ENCODE peak calls at places on chromosomes 5 and 9, in four cellular contexts. S is IMR-90, P is GM12878, G is HEK293T. M is an unnamed sample.

GRCh38 chr5:150527038-150527437 is 19.1 kb downstream of the NDST1 start:
- DNase-seq in G (no peak), P (no peak), S (no peak), M (no peak)

GRCh38 chr9:78130004-78130403 is 98.4 kb upstream of the GNAQ start:
- DNase-seq in P (no peak), G (peak), S (no peak), M (peak)

GRCh38 chr9:135929656-135930445 is 22.5 kb upstream of the CAMSAP1 start:
- DNase-seq in G (no peak), P (no peak), S (no peak), M (no peak)

GRCh38 chr5:174567506-174568141 is 156.8 kb upstream of the MSX2 start:
- DNase-seq in S (no peak), P (no peak), G (no peak), M (no peak)

GRCh38 chr9:69885931-69886330 is 65.3 kb downstream of the CFAP95 start:
- DNase-seq in P (no peak), G (no peak), S (no peak), M (peak)

GRCh38 chr5:16570121-16570815 is 46.5 kb downstream of the RETREG1 start:
- DNase-seq in S (peak), P (no peak), G (no peak), M (no peak)

GRCh38 chr5:133687212-133688051 is 75.1 kb upstream of the FSTL4 start:
- DNase-seq in S (no peak), G (no peak), P (no peak), M (no peak)

GRCh38 chr5:157159209-157159751 is 6.8 kb downstream of the GARIN3 start:
- DNase-seq in S (no peak), P (no peak), G (no peak), M (no peak)

DNA sequence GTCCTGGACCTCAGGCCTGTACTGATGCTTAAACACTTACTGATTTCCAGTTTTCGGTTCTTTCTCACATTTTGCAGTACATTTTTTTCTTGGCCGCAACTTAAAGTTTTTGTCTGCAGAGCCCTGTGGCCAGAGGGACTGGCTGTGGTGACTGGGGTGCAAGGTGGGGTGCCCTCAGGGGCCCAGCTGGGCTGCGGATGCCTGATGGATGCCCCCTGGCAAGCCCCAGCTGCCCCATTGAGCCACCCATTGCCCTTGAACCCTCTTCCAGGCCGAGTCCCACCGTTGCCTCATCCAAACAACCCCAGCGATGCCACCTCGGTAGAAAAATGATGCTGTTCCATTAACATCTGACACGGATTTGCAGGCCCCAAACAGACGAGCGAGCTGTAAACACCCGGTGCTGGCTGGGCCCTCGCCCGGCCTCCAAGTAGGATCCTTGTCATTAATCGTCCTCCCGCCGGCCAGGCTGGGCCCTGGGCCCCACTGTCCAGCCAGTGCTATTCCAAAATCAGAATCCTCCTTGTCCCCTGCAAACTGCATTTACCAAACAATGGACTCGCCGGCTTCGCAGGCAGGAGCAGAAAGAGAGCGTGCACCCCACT is 107.9 kb downstream of the PHF2 start:
- DNase-seq in G (peak), S (no peak), P (no peak), M (no peak)
- TF ChIP-seq BHLHE40 in G (no peak), S (no peak), P (no peak), M (no peak)

DNA sequence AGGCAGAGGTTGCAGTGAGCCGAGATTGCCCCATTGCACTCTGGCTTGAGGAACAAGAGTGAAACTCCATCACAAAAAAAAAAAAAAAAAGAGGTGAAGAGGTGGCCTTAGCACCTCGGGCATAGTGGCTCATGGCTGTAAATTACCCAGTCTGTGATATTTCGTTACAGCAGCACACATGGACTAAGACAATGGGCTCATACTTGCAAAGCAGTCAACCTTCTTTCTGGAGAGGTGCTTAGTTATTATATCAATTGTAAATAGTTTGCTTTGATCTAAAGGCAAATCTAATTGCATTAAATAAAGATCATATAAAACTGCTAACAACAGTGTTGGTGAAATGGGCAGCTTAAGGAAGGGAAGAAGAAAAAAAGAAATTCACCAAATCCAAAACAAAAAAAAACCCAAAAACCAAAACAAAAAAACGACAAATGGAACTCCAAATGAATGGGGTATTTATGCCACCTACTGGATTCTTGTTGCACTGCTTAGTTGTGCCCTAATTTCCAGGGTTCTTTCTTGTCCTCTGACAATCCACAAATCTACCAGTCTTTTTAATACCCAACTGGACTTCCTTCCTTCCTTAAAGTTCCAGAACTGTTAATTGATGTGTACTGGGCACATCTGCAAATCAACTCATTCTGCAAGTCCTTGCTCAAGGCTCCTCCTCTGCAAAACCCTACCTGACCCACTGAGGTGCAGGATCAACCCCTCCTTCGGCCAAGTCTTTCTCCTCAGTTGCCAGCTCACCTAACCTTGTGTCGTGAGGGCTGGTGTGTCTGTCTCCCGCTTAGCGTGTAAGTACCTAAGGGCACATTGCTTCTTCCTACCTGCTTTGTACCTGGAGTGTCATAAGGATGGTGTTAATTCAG is 35.0 kb upstream of the DMRT1 start:
- DNase-seq in P (peak), G (peak), S (peak), M (peak)
- TF ChIP-seq BHLHE40 in P (no peak), G (no peak), S (no peak), M (no peak)

DNA sequence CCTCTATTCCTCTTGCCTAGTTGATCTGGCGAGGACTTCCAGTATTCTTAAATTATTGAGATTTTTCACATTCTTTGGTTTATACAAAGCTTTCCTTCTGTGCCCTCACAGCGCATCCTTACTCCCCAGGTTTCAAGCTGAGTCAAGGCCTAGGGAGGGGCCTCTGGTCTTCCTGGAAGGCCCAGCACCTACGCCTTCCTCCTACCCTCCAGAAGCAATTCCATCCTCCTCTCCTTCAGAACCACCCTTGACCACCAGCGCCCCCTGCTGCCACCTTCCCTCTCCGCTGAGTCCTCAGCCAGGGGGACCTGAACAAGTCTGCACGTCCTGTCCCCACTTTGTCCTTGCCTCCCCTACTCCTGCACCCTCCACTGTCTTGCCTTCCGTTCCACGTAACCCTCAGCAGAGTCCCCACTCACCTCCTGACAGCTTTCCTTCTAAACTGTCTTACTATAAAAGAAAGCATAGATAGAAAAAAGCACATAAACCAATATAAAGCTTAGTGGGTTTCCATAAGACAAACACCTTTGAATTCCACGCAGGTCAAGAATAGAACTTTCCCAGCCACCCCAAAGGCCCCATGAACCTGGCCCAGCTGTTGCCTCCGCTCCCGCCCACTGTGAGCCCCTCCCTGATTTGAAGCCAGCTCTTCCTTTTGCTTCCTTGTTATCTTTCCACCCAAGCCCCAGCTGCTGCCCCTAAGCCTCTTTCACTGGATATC is 63.0 kb upstream of the CTSL start:
- DNase-seq in S (peak), P (no peak), G (peak), M (peak)
- TF ChIP-seq BHLHE40 in S (no peak), P (no peak), G (no peak), M (no peak)

DNA sequence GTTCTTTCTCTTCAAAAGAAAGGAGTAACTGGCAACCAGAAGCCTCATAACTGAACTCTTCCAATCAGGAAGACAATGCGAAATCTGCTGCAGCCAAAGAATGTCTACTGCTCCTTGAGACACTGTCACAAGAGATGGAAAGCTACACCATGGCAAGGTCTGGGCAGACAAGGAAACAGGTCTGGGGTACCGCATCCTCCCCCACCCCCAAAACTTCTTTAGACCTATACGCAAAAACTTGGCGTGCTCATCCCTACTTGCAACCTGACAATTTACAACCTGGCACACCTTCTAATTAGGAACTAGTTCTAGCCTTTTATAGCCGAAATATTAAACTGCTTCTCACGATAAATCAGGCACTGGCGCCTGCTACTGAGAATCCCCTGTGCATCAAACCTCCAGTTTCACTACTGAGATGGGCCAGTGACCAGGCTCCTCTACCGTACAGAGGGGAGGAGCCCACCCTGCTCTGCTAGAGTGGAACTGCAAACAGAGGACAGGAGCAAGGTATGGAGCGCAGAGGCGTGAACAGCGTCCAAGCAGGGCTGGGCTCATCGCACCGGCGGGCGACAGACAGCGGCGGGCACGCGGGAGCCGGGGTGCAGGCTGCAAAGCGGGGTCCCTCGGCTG is 843 bp downstream of the PLPP1 start:
- DNase-seq in S (peak), G (peak), P (peak), M (peak)
- TF ChIP-seq BHLHE40 in S (no peak), G (no peak), P (no peak), M (no peak)

GRCh38 chr9:137463194-137463930 is 4.2 kb upstream of the NSMF start:
- DNase-seq in P (no peak), S (no peak), G (no peak), M (no peak)
- TF ChIP-seq BHLHE40 in P (no peak), S (no peak), G (no peak), M (no peak)

GRCh38 chr9:121876658-121877271 is 216.3 kb downstream of the TTLL11 start:
- DNase-seq in G (no peak), P (no peak), S (peak), M (no peak)
- TF ChIP-seq BHLHE40 in G (no peak), P (no peak), S (no peak), M (no peak)

M was measured in A549.